ENCODE peak calls at places on chromosomes 12 and 14, in ten cellular contexts. One of them, this sample, is unnamed.

GRCh38 chr12:69211172-69211571 is 28.2 kb upstream of the CPSF6 start:
- DNase-seq in neural progenitor cell: no peak
- DNase-seq in lower leg skin: no peak
- DNase-seq in tibial artery: no peak
- DNase-seq in lung: peak
- DNase-seq in fibroblast of pulmonary artery: no peak
- DNase-seq in HCT116: no peak
- DNase-seq in GM12865: no peak
- DNase-seq in endothelial cell: no peak
- DNase-seq in AG04450: no peak
- DNase-seq in this sample: no peak

GRCh38 chr12:92439397-92439779 is 263.4 kb upstream of the PLEKHG7 start:
- DNase-seq in neural progenitor cell: no peak
- DNase-seq in AG04450: no peak
- DNase-seq in endothelial cell: no peak
- DNase-seq in tibial artery: peak
- DNase-seq in lung: no peak
- DNase-seq in HCT116: no peak
- DNase-seq in lower leg skin: peak
- DNase-seq in fibroblast of pulmonary artery: peak
- DNase-seq in GM12865: no peak
- DNase-seq in this sample: no peak

GRCh38 chr12:85835417-85835809 is 796 bp downstream of the RASSF9 start:
- DNase-seq in lung: no peak
- DNase-seq in tibial artery: no peak
- DNase-seq in GM12865: no peak
- DNase-seq in lower leg skin: no peak
- DNase-seq in fibroblast of pulmonary artery: peak
- DNase-seq in AG04450: no peak
- DNase-seq in HCT116: no peak
- DNase-seq in endothelial cell: no peak
- DNase-seq in neural progenitor cell: peak
- DNase-seq in this sample: no peak

GRCh38 chr12:42396473-42397259 is 70.7 kb downstream of the PPHLN1 start:
- DNase-seq in neural progenitor cell: no peak
- DNase-seq in AG04450: no peak
- DNase-seq in HCT116: no peak
- DNase-seq in tibial artery: no peak
- DNase-seq in lung: no peak
- DNase-seq in GM12865: peak
- DNase-seq in fibroblast of pulmonary artery: no peak
- DNase-seq in endothelial cell: no peak
- DNase-seq in lower leg skin: no peak
- DNase-seq in this sample: no peak

GRCh38 chr12:1046727-1047126 is 55.7 kb downstream of the ERC1 start:
- DNase-seq in fibroblast of pulmonary artery: peak
- DNase-seq in AG04450: no peak
- DNase-seq in lower leg skin: no peak
- DNase-seq in HCT116: no peak
- DNase-seq in GM12865: no peak
- DNase-seq in tibial artery: no peak
- DNase-seq in lung: no peak
- DNase-seq in endothelial cell: no peak
- DNase-seq in neural progenitor cell: no peak
- DNase-seq in this sample: no peak

GRCh38 chr14:94062344-94062904 is 18.6 kb downstream of the DDX24 start:
- DNase-seq in GM12865: no peak
- DNase-seq in AG04450: no peak
- DNase-seq in tibial artery: no peak
- DNase-seq in lower leg skin: no peak
- DNase-seq in neural progenitor cell: no peak
- DNase-seq in HCT116: no peak
- DNase-seq in lung: no peak
- DNase-seq in fibroblast of pulmonary artery: peak
- DNase-seq in endothelial cell: no peak
- DNase-seq in this sample: no peak

GRCh38 chr12:85975716-85976115 is 101.6 kb downstream of the NTS start:
- DNase-seq in fibroblast of pulmonary artery: no peak
- DNase-seq in GM12865: no peak
- DNase-seq in HCT116: no peak
- DNase-seq in lung: no peak
- DNase-seq in lower leg skin: no peak
- DNase-seq in AG04450: no peak
- DNase-seq in endothelial cell: no peak
- DNase-seq in tibial artery: no peak
- DNase-seq in neural progenitor cell: no peak
- DNase-seq in this sample: no peak

GRCh38 chr12:51534216-51534615 is 56.8 kb upstream of the SCN8A start:
- DNase-seq in lower leg skin: no peak
- DNase-seq in lung: no peak
- DNase-seq in tibial artery: no peak
- DNase-seq in GM12865: no peak
- DNase-seq in fibroblast of pulmonary artery: no peak
- DNase-seq in neural progenitor cell: no peak
- DNase-seq in HCT116: no peak
- DNase-seq in AG04450: no peak
- DNase-seq in endothelial cell: no peak
- DNase-seq in this sample: no peak

GRCh38 chr14:45135181-45135580 is 549 bp upstream of the FANCM start:
- DNase-seq in HCT116: no peak
- DNase-seq in GM12865: peak
- DNase-seq in lung: no peak
- DNase-seq in fibroblast of pulmonary artery: peak
- DNase-seq in neural progenitor cell: peak
- DNase-seq in lower leg skin: no peak
- DNase-seq in tibial artery: no peak
- DNase-seq in AG04450: no peak
- DNase-seq in endothelial cell: no peak
- DNase-seq in this sample: no peak

GRCh38 chr14:72644758-72645489 is 249.0 kb downstream of the DPF3 start:
- DNase-seq in endothelial cell: no peak
- DNase-seq in tibial artery: no peak
- DNase-seq in HCT116: peak
- DNase-seq in AG04450: no peak
- DNase-seq in GM12865: peak
- DNase-seq in lung: no peak
- DNase-seq in fibroblast of pulmonary artery: no peak
- DNase-seq in neural progenitor cell: no peak
- DNase-seq in lower leg skin: no peak
- DNase-seq in this sample: no peak

GRCh38 chr14:27958757-27959156 is 807.8 kb upstream of the FOXG1 start:
- DNase-seq in endothelial cell: no peak
- DNase-seq in GM12865: no peak
- DNase-seq in fibroblast of pulmonary artery: no peak
- DNase-seq in lower leg skin: no peak
- DNase-seq in HCT116: no peak
- DNase-seq in tibial artery: no peak
- DNase-seq in lung: no peak
- DNase-seq in AG04450: no peak
- DNase-seq in neural progenitor cell: no peak
- DNase-seq in this sample: no peak

GRCh38 chr12:25456474-25456873 is 96.6 kb downstream of the LMNTD1 start:
- DNase-seq in HCT116: no peak
- DNase-seq in tibial artery: no peak
- DNase-seq in GM12865: no peak
- DNase-seq in endothelial cell: no peak
- DNase-seq in lung: no peak
- DNase-seq in neural progenitor cell: no peak
- DNase-seq in AG04450: no peak
- DNase-seq in fibroblast of pulmonary artery: no peak
- DNase-seq in lower leg skin: no peak
- DNase-seq in this sample: no peak

GRCh38 chr14:63545431-63545830 is 2.3 kb upstream of the PPP2R5E start:
- DNase-seq in endothelial cell: no peak
- DNase-seq in fibroblast of pulmonary artery: no peak
- DNase-seq in neural progenitor cell: no peak
- DNase-seq in HCT116: no peak
- DNase-seq in lung: no peak
- DNase-seq in AG04450: no peak
- DNase-seq in GM12865: no peak
- DNase-seq in lower leg skin: no peak
- DNase-seq in tibial artery: no peak
- DNase-seq in this sample: no peak

GRCh38 chr14:63542231-63542999 is 762 bp downstream of the PPP2R5E start:
- DNase-seq in tibial artery: no peak
- DNase-seq in HCT116: no peak
- DNase-seq in lower leg skin: peak
- DNase-seq in lung: peak
- DNase-seq in endothelial cell: peak
- DNase-seq in fibroblast of pulmonary artery: no peak
- DNase-seq in GM12865: no peak
- DNase-seq in neural progenitor cell: peak
- DNase-seq in AG04450: no peak
- DNase-seq in this sample: peak

GRCh38 chr14:63543826-63544320 is 696 bp upstream of the PPP2R5E start:
- DNase-seq in AG04450: no peak
- DNase-seq in lower leg skin: no peak
- DNase-seq in lung: no peak
- DNase-seq in HCT116: no peak
- DNase-seq in tibial artery: no peak
- DNase-seq in endothelial cell: no peak
- DNase-seq in neural progenitor cell: peak
- DNase-seq in fibroblast of pulmonary artery: no peak
- DNase-seq in GM12865: no peak
- DNase-seq in this sample: no peak

GRCh38 chr14:63543000-63543825 is at the start of gene PPP2R5E:
- DNase-seq in neural progenitor cell: peak
- DNase-seq in HCT116: peak
- DNase-seq in fibroblast of pulmonary artery: peak
- DNase-seq in endothelial cell: peak
- DNase-seq in GM12865: peak
- DNase-seq in tibial artery: peak
- DNase-seq in lower leg skin: peak
- DNase-seq in AG04450: peak
- DNase-seq in lung: peak
- DNase-seq in this sample: peak

GRCh38 chr14:63544641-63545234 is 1.6 kb upstream of the PPP2R5E start:
- DNase-seq in endothelial cell: no peak
- DNase-seq in lower leg skin: no peak
- DNase-seq in lung: no peak
- DNase-seq in neural progenitor cell: no peak
- DNase-seq in tibial artery: no peak
- DNase-seq in GM12865: peak
- DNase-seq in HCT116: no peak
- DNase-seq in fibroblast of pulmonary artery: peak
- DNase-seq in AG04450: no peak
- DNase-seq in this sample: no peak
- TF ChIP-seq CTCF in endothelial cell: no peak
- TF ChIP-seq CTCF in lower leg skin: no peak
- TF ChIP-seq CTCF in lung: peak
- TF ChIP-seq CTCF in neural progenitor cell: peak
- TF ChIP-seq CTCF in tibial artery: peak
- TF ChIP-seq CTCF in GM12865: peak
- TF ChIP-seq CTCF in HCT116: peak
- TF ChIP-seq CTCF in fibroblast of pulmonary artery: peak
- TF ChIP-seq CTCF in AG04450: peak
- TF ChIP-seq CTCF in this sample: no peak

GRCh38 chr14:75884198-75884611 is 97.6 kb downstream of the TGFB3 start:
- DNase-seq in lower leg skin: no peak
- DNase-seq in neural progenitor cell: peak
- DNase-seq in fibroblast of pulmonary artery: peak
- DNase-seq in tibial artery: no peak
- DNase-seq in endothelial cell: peak
- DNase-seq in AG04450: peak
- DNase-seq in lung: no peak
- DNase-seq in GM12865: no peak
- DNase-seq in HCT116: no peak
- DNase-seq in this sample: no peak
- TF ChIP-seq CTCF in lower leg skin: no peak
- TF ChIP-seq CTCF in neural progenitor cell: peak
- TF ChIP-seq CTCF in fibroblast of pulmonary artery: peak
- TF ChIP-seq CTCF in tibial artery: no peak
- TF ChIP-seq CTCF in endothelial cell: peak
- TF ChIP-seq CTCF in AG04450: peak
- TF ChIP-seq CTCF in lung: no peak
- TF ChIP-seq CTCF in GM12865: peak
- TF ChIP-seq CTCF in HCT116: no peak
- TF ChIP-seq CTCF in this sample: peak

DNA sequence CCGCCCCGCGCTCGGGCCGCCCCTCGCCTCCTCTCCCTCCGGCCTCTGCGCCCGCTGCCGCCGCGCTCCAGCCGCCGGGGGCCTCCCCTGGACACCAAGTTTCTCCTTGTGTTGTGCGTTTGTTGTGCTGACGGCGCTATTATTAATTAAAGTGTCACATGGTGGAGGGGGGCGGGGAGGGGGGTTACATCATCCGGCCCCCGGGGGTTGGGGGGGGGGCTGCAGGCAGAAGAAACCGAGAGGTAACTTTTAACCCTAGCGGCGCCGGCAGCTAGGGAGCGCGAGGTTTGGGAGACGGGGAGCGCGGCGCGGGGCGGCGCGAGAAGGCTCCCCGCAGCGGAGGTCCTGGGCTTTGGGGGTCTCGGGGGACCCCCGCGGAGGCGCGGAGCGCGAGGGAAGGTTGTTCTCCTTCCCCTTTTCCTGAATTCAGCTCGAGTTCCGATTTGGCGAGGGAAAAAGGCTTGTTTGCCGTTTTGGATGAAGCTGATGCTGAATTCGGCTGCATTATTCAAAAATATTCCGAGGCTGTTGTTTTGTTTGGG is at the start of gene HRK:
- DNase-seq in AG04450: no peak
- DNase-seq in endothelial cell: no peak
- DNase-seq in lung: no peak
- DNase-seq in fibroblast of pulmonary artery: no peak
- DNase-seq in HCT116: no peak
- DNase-seq in tibial artery: no peak
- DNase-seq in neural progenitor cell: no peak
- DNase-seq in lower leg skin: no peak
- DNase-seq in GM12865: no peak
- DNase-seq in this sample: peak
- TF ChIP-seq CTCF in AG04450: no peak
- TF ChIP-seq CTCF in endothelial cell: no peak
- TF ChIP-seq CTCF in lung: no peak
- TF ChIP-seq CTCF in fibroblast of pulmonary artery: no peak
- TF ChIP-seq CTCF in HCT116: no peak
- TF ChIP-seq CTCF in tibial artery: no peak
- TF ChIP-seq CTCF in neural progenitor cell: no peak
- TF ChIP-seq CTCF in lower leg skin: no peak
- TF ChIP-seq CTCF in GM12865: no peak
- TF ChIP-seq CTCF in this sample: no peak

DNA sequence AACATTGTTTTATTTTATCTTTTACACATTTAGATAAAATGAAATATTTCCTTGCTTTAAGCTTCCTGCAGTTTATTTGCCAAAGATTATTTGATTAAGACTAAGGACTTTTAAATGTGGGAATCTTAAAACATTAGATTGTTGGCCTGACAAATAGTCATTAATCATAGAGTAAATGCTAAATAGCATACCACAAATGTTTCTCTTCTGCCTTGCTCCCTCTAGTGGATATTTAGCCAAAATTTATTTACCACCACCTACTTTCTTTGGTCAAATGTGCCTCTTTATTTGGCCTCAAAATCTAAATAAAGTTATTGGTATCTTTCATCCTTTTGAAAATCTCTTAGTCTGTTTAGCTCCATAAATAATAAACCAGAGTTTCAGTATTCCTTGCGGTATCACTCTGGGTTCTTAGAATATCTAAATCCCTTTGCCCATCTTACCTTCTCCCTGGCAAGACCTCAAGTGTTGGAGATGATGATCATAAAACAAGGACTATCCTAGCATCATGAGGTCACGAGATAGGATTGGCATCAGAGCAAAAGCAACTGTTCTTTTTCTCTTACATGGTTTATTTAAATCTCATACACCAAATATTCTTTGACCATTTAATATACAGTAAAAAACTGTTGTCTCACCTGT is 150.6 kb upstream of the AEBP2 start:
- DNase-seq in HCT116: peak
- DNase-seq in tibial artery: no peak
- DNase-seq in GM12865: peak
- DNase-seq in lung: no peak
- DNase-seq in neural progenitor cell: peak
- DNase-seq in endothelial cell: no peak
- DNase-seq in AG04450: no peak
- DNase-seq in fibroblast of pulmonary artery: peak
- DNase-seq in lower leg skin: no peak
- DNase-seq in this sample: no peak
- TF ChIP-seq CTCF in HCT116: peak
- TF ChIP-seq CTCF in tibial artery: peak
- TF ChIP-seq CTCF in GM12865: peak
- TF ChIP-seq CTCF in lung: peak
- TF ChIP-seq CTCF in neural progenitor cell: peak
- TF ChIP-seq CTCF in endothelial cell: peak
- TF ChIP-seq CTCF in AG04450: peak
- TF ChIP-seq CTCF in fibroblast of pulmonary artery: peak
- TF ChIP-seq CTCF in lower leg skin: no peak
- TF ChIP-seq CTCF in this sample: peak

This sample was measured in progenitor cell of endocrine pancreas.